ENCODE peak calls at places on chromosomes 6 and 20, in eight cellular contexts. X is NT2/D1, K is heart left ventricle, A is IMR-90, G is colonic mucosa, N is tibial artery, O is GM23338, M is AG04450. P is an unnamed sample.

GRCh38 chr20:36975085-36975829 is 23.7 kb upstream of the SAMHD1 start:
- DNase-seq in K (no peak), O (no peak), X (no peak), G (no peak), N (no peak), A (no peak), M (no peak), P (no peak)

GRCh38 chr6:151413372-151414145 is 22.2 kb upstream of the ZBTB2 start:
- DNase-seq in K (no peak), X (no peak), O (no peak), A (no peak), M (no peak), N (no peak), G (no peak), P (no peak)

GRCh38 chr20:3751664-3752385 is 15.7 kb downstream of the ADISSP start:
- DNase-seq in N (no peak), X (peak; percentile 40), K (peak; percentile 77), G (peak; percentile 67), O (peak; percentile 83), A (no peak), M (no peak), P (no peak)

GRCh38 chr6:13915566-13916229 is 9.1 kb upstream of the RNF182 start:
- DNase-seq in N (no peak), O (peak; percentile 17), M (no peak), K (no peak), A (no peak), X (no peak), G (no peak), P (no peak)

GRCh38 chr20:63531686-63532448 is 5.3 kb downstream of the PTK6 start:
- DNase-seq in X (no peak), N (no peak), G (peak; percentile 21), O (no peak), K (peak; percentile 8), A (no peak), M (no peak), P (no peak)

GRCh38 chr20:51128198-51128597 is 105.3 kb upstream of the KCNG1 start:
- DNase-seq in O (no peak), M (peak; percentile 77), K (no peak), X (no peak), G (no peak), N (no peak), A (peak; percentile 97), P (peak; percentile 92)

GRCh38 chr6:89479902-89480301 is 47.0 kb downstream of the ANKRD6 start:
- DNase-seq in N (no peak), M (no peak), K (no peak), G (no peak), X (no peak), A (no peak), O (no peak), P (no peak)

GRCh38 chr20:59435496-59435895 is 135.1 kb downstream of the EDN3 start:
- DNase-seq in N (peak; percentile 31), K (no peak), M (no peak), A (no peak), G (no peak), X (no peak), O (no peak), P (no peak)

GRCh38 chr20:61925555-61926252 is 140.0 kb downstream of the TAF4 start:
- DNase-seq in X (no peak), A (peak; percentile 65), M (peak; percentile 6), O (no peak), G (no peak), N (no peak), K (no peak), P (peak; percentile 14)

GRCh38 chr6:25503686-25504085 is 148.3 kb upstream of the SCGN start:
- DNase-seq in K (no peak), O (no peak), N (no peak), M (no peak), G (no peak), A (no peak), X (no peak), P (no peak)

GRCh38 chr6:20202070-20202658 is 10.1 kb downstream of the MBOAT1 start:
- DNase-seq in G (no peak), M (no peak), O (no peak), A (peak; percentile 40), N (no peak), K (no peak), X (no peak), P (peak; percentile 12)

GRCh38 chr6:134908906-134909516 is 40.9 kb downstream of the ALDH8A1 start:
- DNase-seq in X (no peak), N (peak; percentile 80), G (peak; percentile 32), M (peak; percentile 96), O (no peak), A (peak; percentile 100), K (peak; percentile 68), P (peak; percentile 100)

GRCh38 chr6:106037060-106037459 is 49.1 kb upstream of the PRDM1 start:
- DNase-seq in A (peak; percentile 85), G (no peak), O (no peak), N (no peak), M (no peak), K (no peak), X (no peak), P (peak; percentile 45)

GRCh38 chr6:33717857-33718552 is 6.5 kb upstream of the UQCC2 start:
- DNase-seq in M (no peak), O (no peak), K (no peak), G (no peak), N (peak; percentile 77), A (no peak), X (no peak), P (peak; percentile 26)

GRCh38 chr6:19892250-19892649 is 55.1 kb downstream of the ID4 start:
- DNase-seq in A (no peak), M (no peak), X (no peak), O (no peak), G (no peak), N (no peak), K (no peak), P (no peak)

GRCh38 chr6:143570147-143570853 is 58.8 kb upstream of the FUCA2 start:
- DNase-seq in G (no peak), A (no peak), M (no peak), O (peak; percentile 31), K (no peak), X (no peak), N (no peak), P (no peak)

GRCh38 chr20:23205656-23206055 is 119.5 kb upstream of the CD93 start:
- DNase-seq in X (no peak), M (no peak), A (peak; percentile 9), O (peak; percentile 35), K (peak; percentile 88), N (peak; percentile 87), G (peak; percentile 65), P (peak; percentile 56)

GRCh38 chr6:117545161-117545595 is 57.1 kb downstream of the GOPC start:
- DNase-seq in O (no peak), A (no peak), X (no peak), G (no peak), N (no peak), K (no peak), M (no peak), P (no peak)

GRCh38 chr6:60991427-60992028 is 1294.5 kb downstream of the KHDRBS2 start:
- DNase-seq in A (no peak), N (no peak), M (no peak), X (no peak), G (no peak), O (no peak), K (no peak), P (no peak)

GRCh38 chr6:22424196-22424595 is 127.4 kb upstream of the PRL start:
- DNase-seq in K (no peak), M (no peak), X (no peak), N (no peak), A (no peak), G (no peak), O (no peak), P (no peak)

GRCh38 chr6:19050765-19051164 is 663.6 kb downstream of the RNF144B start:
- DNase-seq in K (no peak), X (no peak), N (no peak), A (no peak), O (no peak), G (no peak), M (no peak), P (no peak)

GRCh38 chr6:121780325-121781313 is 345.2 kb downstream of the GJA1 start:
- DNase-seq in O (no peak), G (peak; percentile 22), X (no peak), M (peak; percentile 74), K (peak; percentile 87), A (peak; percentile 92), N (peak; percentile 96), P (peak; percentile 97)

GRCh38 chr20:22460803-22461202 is 123.6 kb downstream of the FOXA2 start:
- DNase-seq in O (no peak), N (no peak), G (no peak), X (no peak), K (no peak), A (no peak), M (no peak), P (no peak)

GRCh38 chr20:15375836-15376235 is 1038.4 kb upstream of the FLRT3 start:
- DNase-seq in X (no peak), G (no peak), N (no peak), A (no peak), K (no peak), M (no peak), O (no peak), P (no peak)

GRCh38 chr6:155188707-155189496 is 74.9 kb upstream of the CLDN20 start:
- DNase-seq in A (peak; percentile 100), X (no peak), G (no peak), O (no peak), N (no peak), M (peak; percentile 96), K (no peak), P (peak; percentile 97)
- H3K4me3 ChIP-seq in A (peak overlapping the region; percentile 2), X (no peak overlapping the region), G (no peak overlapping the region), O (no peak overlapping the region), N (peak overlapping the region; percentile 22), M (no peak overlapping the region), K (no peak overlapping the region), P (no peak overlapping the region)

GRCh38 chr6:90611543-90611864 is 24.6 kb upstream of the MAP3K7 start:
- DNase-seq in X (no peak), K (no peak), M (no peak), A (no peak), G (no peak), N (no peak), O (no peak), P (no peak)
- H3K4me3 ChIP-seq in X (peak overlapping the region; percentile 62), K (peak overlapping the region; percentile 71), M (peak overlapping the region; percentile 64), A (peak overlapping the region; percentile 68), G (peak overlapping the region; percentile 33), N (peak overlapping the region; percentile 55), O (peak overlapping the region; percentile 67), P (peak overlapping the region; percentile 61)

GRCh38 chr20:536426-537012 is 7.1 kb downstream of the CSNK2A1 start:
- DNase-seq in K (no peak), O (no peak), N (no peak), X (no peak), A (no peak), M (no peak), G (no peak), P (no peak)
- H3K4me3 ChIP-seq in K (no peak overlapping the region), O (no peak overlapping the region), N (no peak overlapping the region), X (no peak overlapping the region), A (no peak overlapping the region), M (no peak overlapping the region), G (peak overlapping the region; percentile 23), P (no peak overlapping the region)

DNA sequence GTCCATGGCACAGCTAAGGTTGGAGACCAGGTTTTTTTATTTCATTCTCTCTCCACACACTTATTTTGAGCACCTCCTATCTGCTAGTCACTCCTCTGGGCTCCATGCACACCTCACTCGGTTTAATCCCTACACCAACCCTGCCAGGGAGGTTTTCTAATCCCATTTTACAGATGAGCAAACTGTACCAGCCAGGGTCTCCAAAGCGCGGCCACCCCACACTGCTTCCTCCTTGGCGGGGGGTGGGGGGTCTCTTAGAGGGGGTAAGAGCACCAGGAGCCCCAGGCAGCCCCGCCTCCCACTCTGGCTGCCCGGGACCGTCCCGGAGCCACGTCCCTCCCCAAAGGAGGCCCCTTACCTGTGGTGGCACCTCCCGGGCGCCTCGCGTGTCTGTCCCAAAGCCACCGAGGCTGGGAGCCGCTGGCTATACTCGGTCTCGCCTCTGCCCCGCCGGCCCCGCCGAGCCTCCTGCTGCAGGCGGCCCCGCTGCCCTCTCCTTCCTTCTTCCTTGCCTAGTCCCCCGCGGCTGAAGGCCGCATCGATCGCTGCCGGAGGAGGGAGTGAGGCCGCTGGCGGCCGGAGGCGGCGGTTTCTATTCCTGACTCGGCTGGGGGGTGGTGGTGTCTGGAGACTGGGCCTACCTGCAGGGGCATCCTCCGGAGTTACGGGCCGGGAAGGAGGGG is at the start of gene KCNS1:
- DNase-seq in O (peak; percentile 84), K (no peak), N (no peak), M (no peak), G (no peak), X (peak; percentile 55), A (no peak), P (no peak)
- H3K4me3 ChIP-seq in O (peak within 1 kb of the TSS; percentile 54), K (no peak within 1 kb of the TSS), N (no peak within 1 kb of the TSS), M (peak within 1 kb of the TSS; percentile 25), G (no peak within 1 kb of the TSS), X (peak within 1 kb of the TSS; percentile 30), A (no peak within 1 kb of the TSS), P (peak within 1 kb of the TSS; percentile 28)